ENCODE peak calls at places on chromosomes 11 and 22, in eight cellular contexts. One of them, this sample, is unnamed. For H3K27me3 and H3K4me1, the result is how much of the 10 kb centered on the place peaks cover.

GRCh38 chr11:67732045-67732787 is 57.8 kb upstream of the ALDH3B2 start:
- DNase-seq in stomach: no peak
- DNase-seq in thoracic aorta: no peak
- DNase-seq in heart left ventricle: no peak
- DNase-seq in HCT116: peak
- DNase-seq in small intestine: peak
- DNase-seq in keratinocyte: no peak
- DNase-seq in trophoblast cell: peak
- DNase-seq in this sample: no peak

GRCh38 chr11:43988040-43988793 is 45.8 kb downstream of the C11orf96 start:
- DNase-seq in stomach: no peak
- DNase-seq in thoracic aorta: no peak
- DNase-seq in heart left ventricle: no peak
- DNase-seq in HCT116: no peak
- DNase-seq in small intestine: no peak
- DNase-seq in keratinocyte: no peak
- DNase-seq in trophoblast cell: no peak
- DNase-seq in this sample: no peak

GRCh38 chr11:117185739-117186430 is 7.3 kb downstream of the SIDT2 start:
- DNase-seq in stomach: peak
- DNase-seq in thoracic aorta: no peak
- DNase-seq in heart left ventricle: no peak
- DNase-seq in HCT116: no peak
- DNase-seq in small intestine: no peak
- DNase-seq in keratinocyte: no peak
- DNase-seq in trophoblast cell: no peak
- DNase-seq in this sample: no peak

GRCh38 chr11:127056338-127056971 is 55.9 kb upstream of the KIRREL3 start:
- DNase-seq in stomach: no peak
- DNase-seq in thoracic aorta: no peak
- DNase-seq in heart left ventricle: no peak
- DNase-seq in HCT116: no peak
- DNase-seq in small intestine: no peak
- DNase-seq in keratinocyte: no peak
- DNase-seq in trophoblast cell: no peak
- DNase-seq in this sample: no peak

GRCh38 chr11:86919557-86920210 is 35.5 kb downstream of the FZD4 start:
- DNase-seq in stomach: no peak
- DNase-seq in thoracic aorta: no peak
- DNase-seq in heart left ventricle: no peak
- DNase-seq in HCT116: peak
- DNase-seq in small intestine: peak
- DNase-seq in keratinocyte: no peak
- DNase-seq in trophoblast cell: peak
- DNase-seq in this sample: no peak

GRCh38 chr11:115572551-115572950 is 68.3 kb upstream of the CADM1 start:
- DNase-seq in stomach: no peak
- DNase-seq in thoracic aorta: no peak
- DNase-seq in heart left ventricle: no peak
- DNase-seq in HCT116: no peak
- DNase-seq in small intestine: no peak
- DNase-seq in keratinocyte: no peak
- DNase-seq in trophoblast cell: no peak
- DNase-seq in this sample: no peak

GRCh38 chr11:64652586-64653387 is 61.8 kb downstream of the SLC22A12 start:
- DNase-seq in stomach: peak
- DNase-seq in thoracic aorta: peak
- DNase-seq in heart left ventricle: peak
- DNase-seq in HCT116: peak
- DNase-seq in small intestine: peak
- DNase-seq in keratinocyte: no peak
- DNase-seq in trophoblast cell: peak
- DNase-seq in this sample: peak

GRCh38 chr11:38332046-38332445 is 1734.0 kb upstream of the RAG2 start:
- DNase-seq in stomach: no peak
- DNase-seq in thoracic aorta: no peak
- DNase-seq in heart left ventricle: no peak
- DNase-seq in HCT116: no peak
- DNase-seq in small intestine: no peak
- DNase-seq in keratinocyte: no peak
- DNase-seq in trophoblast cell: no peak
- DNase-seq in this sample: no peak

GRCh38 chr11:76007179-76007578 is 192.2 kb downstream of the UVRAG start:
- DNase-seq in stomach: no peak
- DNase-seq in thoracic aorta: no peak
- DNase-seq in heart left ventricle: no peak
- DNase-seq in HCT116: no peak
- DNase-seq in small intestine: no peak
- DNase-seq in keratinocyte: no peak
- DNase-seq in trophoblast cell: no peak
- DNase-seq in this sample: no peak

GRCh38 chr11:37050311-37050710 is 452.3 kb upstream of the RAG2 start:
- DNase-seq in stomach: no peak
- DNase-seq in thoracic aorta: no peak
- DNase-seq in heart left ventricle: no peak
- DNase-seq in HCT116: no peak
- DNase-seq in small intestine: no peak
- DNase-seq in keratinocyte: no peak
- DNase-seq in trophoblast cell: no peak
- DNase-seq in this sample: no peak

GRCh38 chr11:103368151-103368550 is 258.9 kb downstream of the DYNC2H1 start:
- DNase-seq in stomach: no peak
- DNase-seq in thoracic aorta: no peak
- DNase-seq in heart left ventricle: no peak
- DNase-seq in HCT116: no peak
- DNase-seq in small intestine: no peak
- DNase-seq in keratinocyte: no peak
- DNase-seq in trophoblast cell: no peak
- DNase-seq in this sample: no peak

GRCh38 chr22:28029201-28029948 is 110.3 kb upstream of the PITPNB start:
- DNase-seq in stomach: peak
- DNase-seq in thoracic aorta: no peak
- DNase-seq in heart left ventricle: peak
- DNase-seq in HCT116: no peak
- DNase-seq in small intestine: peak
- DNase-seq in keratinocyte: no peak
- DNase-seq in trophoblast cell: no peak
- DNase-seq in this sample: peak

GRCh38 chr11:692824-693414 is 2.1 kb downstream of the DEAF1 start:
- DNase-seq in stomach: no peak
- DNase-seq in thoracic aorta: no peak
- DNase-seq in heart left ventricle: no peak
- DNase-seq in HCT116: no peak
- DNase-seq in small intestine: no peak
- DNase-seq in keratinocyte: no peak
- DNase-seq in trophoblast cell: peak
- DNase-seq in this sample: no peak

GRCh38 chr11:65695459-65696241 is 16.4 kb upstream of the KAT5 start:
- DNase-seq in stomach: peak
- DNase-seq in thoracic aorta: no peak
- DNase-seq in heart left ventricle: peak
- DNase-seq in HCT116: peak
- DNase-seq in small intestine: peak
- DNase-seq in keratinocyte: no peak
- DNase-seq in trophoblast cell: no peak
- DNase-seq in this sample: peak

GRCh38 chr11:11163256-11163655 is 189.8 kb downstream of the CSNK2A3 start:
- DNase-seq in stomach: no peak
- DNase-seq in thoracic aorta: no peak
- DNase-seq in heart left ventricle: no peak
- DNase-seq in HCT116: peak
- DNase-seq in small intestine: peak
- DNase-seq in keratinocyte: no peak
- DNase-seq in trophoblast cell: no peak
- DNase-seq in this sample: no peak

GRCh38 chr11:61781585-61781984 is 10.8 kb downstream of the TMEM258 start:
- DNase-seq in stomach: no peak
- DNase-seq in thoracic aorta: no peak
- DNase-seq in heart left ventricle: no peak
- DNase-seq in HCT116: no peak
- DNase-seq in small intestine: no peak
- DNase-seq in keratinocyte: no peak
- DNase-seq in trophoblast cell: no peak
- DNase-seq in this sample: peak

GRCh38 chr11:26144309-26144690 is 187.6 kb upstream of the ANO3 start:
- DNase-seq in stomach: no peak
- DNase-seq in thoracic aorta: no peak
- DNase-seq in heart left ventricle: no peak
- DNase-seq in HCT116: no peak
- DNase-seq in small intestine: no peak
- DNase-seq in keratinocyte: no peak
- DNase-seq in trophoblast cell: peak
- DNase-seq in this sample: no peak

GRCh38 chr11:86089659-86090058 is 20.8 kb upstream of the PICALM start:
- DNase-seq in stomach: no peak
- DNase-seq in thoracic aorta: no peak
- DNase-seq in heart left ventricle: no peak
- DNase-seq in HCT116: no peak
- DNase-seq in small intestine: no peak
- DNase-seq in keratinocyte: no peak
- DNase-seq in trophoblast cell: no peak
- DNase-seq in this sample: no peak

GRCh38 chr11:12900496-12900895 is 108.6 kb upstream of the RASSF10 start:
- DNase-seq in stomach: no peak
- DNase-seq in thoracic aorta: no peak
- DNase-seq in heart left ventricle: no peak
- DNase-seq in HCT116: no peak
- DNase-seq in small intestine: peak
- DNase-seq in keratinocyte: peak
- DNase-seq in trophoblast cell: peak
- DNase-seq in this sample: no peak

GRCh38 chr11:6251120-6251733 is 8.4 kb upstream of the CCKBR start:
- DNase-seq in stomach: peak
- DNase-seq in thoracic aorta: no peak
- DNase-seq in heart left ventricle: peak
- DNase-seq in HCT116: peak
- DNase-seq in small intestine: peak
- DNase-seq in keratinocyte: peak
- DNase-seq in trophoblast cell: peak
- DNase-seq in this sample: peak

GRCh38 chr22:43802897-43803495 is 9.1 kb downstream of the EFCAB6 start:
- DNase-seq in stomach: no peak
- DNase-seq in thoracic aorta: no peak
- DNase-seq in heart left ventricle: no peak
- DNase-seq in HCT116: no peak
- DNase-seq in small intestine: no peak
- DNase-seq in keratinocyte: no peak
- DNase-seq in trophoblast cell: no peak
- DNase-seq in this sample: no peak

GRCh38 chr11:5291207-5291838 is 10.4 kb downstream of the OR51B4 start:
- DNase-seq in stomach: no peak
- DNase-seq in thoracic aorta: no peak
- DNase-seq in heart left ventricle: no peak
- DNase-seq in HCT116: peak
- DNase-seq in small intestine: peak
- DNase-seq in keratinocyte: no peak
- DNase-seq in trophoblast cell: peak
- DNase-seq in this sample: no peak

DNA sequence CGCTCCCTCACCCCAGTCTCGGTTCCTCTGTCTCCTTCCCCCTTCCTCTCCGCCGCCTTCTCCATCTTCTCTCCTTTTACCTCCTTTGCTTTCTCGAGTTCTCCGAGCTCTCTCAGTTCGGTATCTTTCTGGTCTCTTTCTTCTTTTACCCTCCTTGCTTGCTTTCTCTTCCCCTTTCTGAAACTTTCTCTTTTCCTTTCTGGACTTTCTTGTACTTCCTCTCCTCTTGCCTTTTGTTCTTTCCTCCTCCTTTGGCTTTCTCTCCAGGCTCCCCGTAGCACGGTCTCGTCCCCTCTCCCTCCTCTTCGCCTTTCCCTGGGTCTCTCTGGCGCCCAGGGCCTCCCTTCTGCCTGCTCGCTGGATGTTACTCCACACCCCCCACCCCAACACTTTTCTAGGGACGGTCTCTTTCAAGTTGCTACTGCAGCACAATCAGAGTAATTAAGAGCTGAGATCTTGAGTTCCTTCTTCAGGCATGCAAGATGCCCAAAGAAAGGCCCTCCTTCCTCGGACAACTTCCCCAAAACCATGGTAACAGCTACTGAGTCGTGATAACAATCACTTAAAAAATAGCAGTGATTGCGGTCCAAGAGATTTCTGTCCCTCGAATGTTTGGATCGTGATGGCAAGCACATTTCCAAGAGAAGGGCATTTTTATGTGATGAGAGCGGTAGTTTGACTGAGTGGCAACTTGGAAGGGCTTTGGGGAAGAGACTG is 487 bp upstream of the TENM4 start:
- DNase-seq in stomach: no peak
- DNase-seq in thoracic aorta: no peak
- DNase-seq in heart left ventricle: no peak
- DNase-seq in HCT116: no peak
- DNase-seq in small intestine: no peak
- DNase-seq in keratinocyte: no peak
- DNase-seq in trophoblast cell: peak
- DNase-seq in this sample: peak
- H3K4me3 ChIP-seq in stomach: peak
- H3K4me3 ChIP-seq in thoracic aorta: peak
- H3K4me3 ChIP-seq in heart left ventricle: peak
- H3K4me3 ChIP-seq in HCT116: no peak
- H3K4me3 ChIP-seq in small intestine: no peak
- H3K4me3 ChIP-seq in keratinocyte: peak
- H3K4me3 ChIP-seq in trophoblast cell: no peak
- H3K4me3 ChIP-seq in this sample: peak

GRCh38 chr22:39682994-39683393 is 112.4 kb downstream of the CACNA1I start:
- DNase-seq in stomach: no peak
- DNase-seq in thoracic aorta: no peak
- DNase-seq in heart left ventricle: no peak
- DNase-seq in HCT116: no peak
- DNase-seq in small intestine: no peak
- DNase-seq in keratinocyte: no peak
- DNase-seq in trophoblast cell: no peak
- DNase-seq in this sample: no peak
- H3K27me3 ChIP-seq in stomach: under half
- H3K27me3 ChIP-seq in thoracic aorta: under half
- H3K27me3 ChIP-seq in heart left ventricle: half or more
- H3K27me3 ChIP-seq in HCT116: under half
- H3K27me3 ChIP-seq in small intestine: under half
- H3K27me3 ChIP-seq in keratinocyte: under half
- H3K27me3 ChIP-seq in trophoblast cell: under half
- H3K27me3 ChIP-seq in this sample: half or more

GRCh38 chr22:50524664-50525103 is 714 bp downstream of the SCO2 start:
- DNase-seq in stomach: no peak
- DNase-seq in thoracic aorta: no peak
- DNase-seq in heart left ventricle: no peak
- DNase-seq in HCT116: no peak
- DNase-seq in small intestine: peak
- DNase-seq in keratinocyte: no peak
- DNase-seq in trophoblast cell: peak
- DNase-seq in this sample: no peak
- H3K4me1 ChIP-seq in stomach: half or more
- H3K4me1 ChIP-seq in thoracic aorta: under half
- H3K4me1 ChIP-seq in heart left ventricle: under half
- H3K4me1 ChIP-seq in HCT116: half or more
- H3K4me1 ChIP-seq in small intestine: under half
- H3K4me1 ChIP-seq in keratinocyte: under half
- H3K4me1 ChIP-seq in trophoblast cell: under half
- H3K4me1 ChIP-seq in this sample: half or more

DNA sequence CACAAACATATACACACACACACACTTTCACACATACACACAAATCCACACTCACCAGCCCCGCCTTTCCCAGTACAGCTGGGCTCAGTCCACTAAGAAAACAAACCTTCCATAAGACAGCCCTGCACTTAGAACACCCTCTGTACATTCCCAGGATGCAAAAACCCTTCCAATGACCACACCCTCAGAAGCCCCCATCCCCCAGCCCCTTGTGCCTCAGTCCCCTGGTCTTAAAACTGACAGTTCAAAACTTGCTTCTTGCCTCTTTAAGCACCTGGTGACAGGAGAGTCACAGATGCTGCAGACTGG is 23.0 kb downstream of the APLNR start:
- DNase-seq in stomach: no peak
- DNase-seq in thoracic aorta: no peak
- DNase-seq in heart left ventricle: no peak
- DNase-seq in HCT116: no peak
- DNase-seq in small intestine: no peak
- DNase-seq in keratinocyte: no peak
- DNase-seq in trophoblast cell: no peak
- DNase-seq in this sample: no peak
- H3K4me3 ChIP-seq in stomach: no peak
- H3K4me3 ChIP-seq in thoracic aorta: no peak
- H3K4me3 ChIP-seq in heart left ventricle: no peak
- H3K4me3 ChIP-seq in HCT116: no peak
- H3K4me3 ChIP-seq in small intestine: no peak
- H3K4me3 ChIP-seq in keratinocyte: no peak
- H3K4me3 ChIP-seq in trophoblast cell: no peak
- H3K4me3 ChIP-seq in this sample: no peak

This sample was measured in heart right ventricle.